ENCODE peak calls at places on chromosomes 3 and 15, in seven cellular contexts. U, F, Q, A, O, L and H are unnamed samples.

GRCh38 chr15:38002883-38003477 is 68.5 kb downstream of the TMCO5A start:
- DNase-seq in U (no peak), F (peak), Q (peak), A (no peak), O (no peak), L (peak), H (peak)

GRCh38 chr15:40420793-40421192 is 15.2 kb downstream of the IVD start:
- DNase-seq in U (no peak), F (peak), Q (peak), A (no peak), O (no peak), L (no peak), H (peak)

GRCh38 chr15:39589193-39589814 is 8.4 kb downstream of the THBS1 start:
- DNase-seq in U (no peak), F (no peak), Q (no peak), A (no peak), O (no peak), L (no peak), H (no peak)

GRCh38 chr15:48564690-48565089 is 80.8 kb downstream of the FBN1 start:
- DNase-seq in U (no peak), F (peak), Q (no peak), A (no peak), O (no peak), L (no peak), H (no peak)

GRCh38 chr3:105584351-105584790 is 217.7 kb downstream of the ALCAM start:
- DNase-seq in U (no peak), F (no peak), Q (no peak), A (no peak), O (no peak), L (no peak), H (no peak)

GRCh38 chr15:63402498-63403253 is 21.0 kb upstream of the CA12 start:
- DNase-seq in U (no peak), F (peak), Q (no peak), A (peak), O (no peak), L (peak), H (peak)

GRCh38 chr3:164030194-164030593 is 1048.1 kb downstream of the SI start:
- DNase-seq in U (no peak), F (no peak), Q (no peak), A (no peak), O (no peak), L (no peak), H (no peak)

GRCh38 chr15:96333194-96334016 is 2.9 kb downstream of the NR2F2 start:
- DNase-seq in U (no peak), F (no peak), Q (peak), A (no peak), O (no peak), L (no peak), H (no peak)

GRCh38 chr15:68328485-68328884 is 50.9 kb downstream of the FEM1B start:
- DNase-seq in U (no peak), F (no peak), Q (no peak), A (no peak), O (no peak), L (no peak), H (no peak)